ENCODE peak calls at places on chromosome 16, in nine cellular contexts. One of them, this sample, is unnamed.
A peak's percentile ranks its signal among the peaks of the same experiment; 100 is the strongest.

GRCh38 chr16:729768-730665 is 3.1 kb downstream of the HAGHL start:
- DNase-seq in activated T-helper 1 cell treated with anti-CD3 and anti-CD28 coated beads, Interleukin-2, amount 50 U/mL, for 16 hours: no peak
- DNase-seq in body of pancreas: no peak
- DNase-seq in iPS-NIHi11: no peak
- DNase-seq in uterus: no peak
- DNase-seq in iris pigment epithelial cell: no peak
- DNase-seq in T-helper 17 cell: no peak
- DNase-seq in H9: no peak
- DNase-seq in PC-9: no peak
- DNase-seq in this sample: no peak

GRCh38 chr16:86016201-86016965 is 117.4 kb downstream of the IRF8 start:
- DNase-seq in PC-9: peak; percentile 13
- DNase-seq in iris pigment epithelial cell: peak; percentile 63
- DNase-seq in H9: peak; percentile 69
- DNase-seq in body of pancreas: peak; percentile 36
- DNase-seq in uterus: no peak
- DNase-seq in iPS-NIHi11: peak; percentile 86
- DNase-seq in activated T-helper 1 cell treated with anti-CD3 and anti-CD28 coated beads, Interleukin-2, amount 50 U/mL, for 16 hours: peak; percentile 3
- DNase-seq in T-helper 17 cell: no peak
- DNase-seq in this sample: no peak

GRCh38 chr16:73209190-73209589 is 161.3 kb upstream of the ZFHX3 start:
- DNase-seq in uterus: no peak
- DNase-seq in PC-9: no peak
- DNase-seq in T-helper 17 cell: no peak
- DNase-seq in activated T-helper 1 cell treated with anti-CD3 and anti-CD28 coated beads, Interleukin-2, amount 50 U/mL, for 16 hours: no peak
- DNase-seq in iris pigment epithelial cell: no peak
- DNase-seq in iPS-NIHi11: no peak
- DNase-seq in body of pancreas: no peak
- DNase-seq in H9: no peak
- DNase-seq in this sample: no peak

GRCh38 chr16:58582971-58583765 is 46.5 kb downstream of the CNOT1 start:
- DNase-seq in activated T-helper 1 cell treated with anti-CD3 and anti-CD28 coated beads, Interleukin-2, amount 50 U/mL, for 16 hours: no peak
- DNase-seq in T-helper 17 cell: no peak
- DNase-seq in uterus: no peak
- DNase-seq in PC-9: no peak
- DNase-seq in body of pancreas: no peak
- DNase-seq in H9: no peak
- DNase-seq in iPS-NIHi11: no peak
- DNase-seq in iris pigment epithelial cell: peak; percentile 54
- DNase-seq in this sample: no peak

GRCh38 chr16:87231911-87232310 is 85.3 kb downstream of the C16orf95 start:
- DNase-seq in H9: no peak
- DNase-seq in iris pigment epithelial cell: no peak
- DNase-seq in body of pancreas: no peak
- DNase-seq in iPS-NIHi11: no peak
- DNase-seq in uterus: no peak
- DNase-seq in PC-9: no peak
- DNase-seq in T-helper 17 cell: no peak
- DNase-seq in activated T-helper 1 cell treated with anti-CD3 and anti-CD28 coated beads, Interleukin-2, amount 50 U/mL, for 16 hours: no peak
- DNase-seq in this sample: no peak

GRCh38 chr16:59067207-59067606 is 333.1 kb upstream of the GOT2 start:
- DNase-seq in iris pigment epithelial cell: peak; percentile 12
- DNase-seq in activated T-helper 1 cell treated with anti-CD3 and anti-CD28 coated beads, Interleukin-2, amount 50 U/mL, for 16 hours: no peak
- DNase-seq in T-helper 17 cell: no peak
- DNase-seq in iPS-NIHi11: no peak
- DNase-seq in H9: no peak
- DNase-seq in PC-9: no peak
- DNase-seq in body of pancreas: no peak
- DNase-seq in uterus: no peak
- DNase-seq in this sample: no peak

GRCh38 chr16:2090819-2091721 is 43.3 kb downstream of the TSC2 start:
- DNase-seq in T-helper 17 cell: peak; percentile 63
- DNase-seq in activated T-helper 1 cell treated with anti-CD3 and anti-CD28 coated beads, Interleukin-2, amount 50 U/mL, for 16 hours: no peak
- DNase-seq in iPS-NIHi11: peak; percentile 100
- DNase-seq in body of pancreas: peak; percentile 94
- DNase-seq in H9: peak; percentile 91
- DNase-seq in uterus: no peak
- DNase-seq in PC-9: peak; percentile 98
- DNase-seq in iris pigment epithelial cell: peak; percentile 84
- DNase-seq in this sample: peak; percentile 78

GRCh38 chr16:68255712-68256111 is 8.6 kb upstream of the SLC7A6 start:
- DNase-seq in iris pigment epithelial cell: no peak
- DNase-seq in uterus: no peak
- DNase-seq in T-helper 17 cell: no peak
- DNase-seq in iPS-NIHi11: no peak
- DNase-seq in body of pancreas: no peak
- DNase-seq in activated T-helper 1 cell treated with anti-CD3 and anti-CD28 coated beads, Interleukin-2, amount 50 U/mL, for 16 hours: no peak
- DNase-seq in H9: no peak
- DNase-seq in PC-9: no peak
- DNase-seq in this sample: no peak

GRCh38 chr16:85025781-85026653 is 1.6 kb upstream of the KIAA0513 start:
- DNase-seq in iPS-NIHi11: no peak
- DNase-seq in body of pancreas: no peak
- DNase-seq in PC-9: no peak
- DNase-seq in uterus: no peak
- DNase-seq in activated T-helper 1 cell treated with anti-CD3 and anti-CD28 coated beads, Interleukin-2, amount 50 U/mL, for 16 hours: no peak
- DNase-seq in T-helper 17 cell: no peak
- DNase-seq in iris pigment epithelial cell: no peak
- DNase-seq in H9: no peak
- DNase-seq in this sample: no peak

GRCh38 chr16:3173892-3174617 is 13.9 kb upstream of the OR1F1 start:
- DNase-seq in activated T-helper 1 cell treated with anti-CD3 and anti-CD28 coated beads, Interleukin-2, amount 50 U/mL, for 16 hours: no peak
- DNase-seq in T-helper 17 cell: no peak
- DNase-seq in H9: peak; percentile 96
- DNase-seq in uterus: no peak
- DNase-seq in PC-9: no peak
- DNase-seq in body of pancreas: no peak
- DNase-seq in iPS-NIHi11: peak; percentile 69
- DNase-seq in iris pigment epithelial cell: no peak
- DNase-seq in this sample: no peak

GRCh38 chr16:56715128-56715527 is 14.8 kb upstream of the NUP93 start:
- DNase-seq in PC-9: no peak
- DNase-seq in iris pigment epithelial cell: no peak
- DNase-seq in body of pancreas: no peak
- DNase-seq in iPS-NIHi11: no peak
- DNase-seq in activated T-helper 1 cell treated with anti-CD3 and anti-CD28 coated beads, Interleukin-2, amount 50 U/mL, for 16 hours: no peak
- DNase-seq in uterus: no peak
- DNase-seq in H9: no peak
- DNase-seq in T-helper 17 cell: no peak
- DNase-seq in this sample: no peak

GRCh38 chr16:87324411-87325275 is 7.5 kb upstream of the C16orf95 start:
- DNase-seq in iPS-NIHi11: peak; percentile 94
- DNase-seq in PC-9: no peak
- DNase-seq in iris pigment epithelial cell: no peak
- DNase-seq in body of pancreas: peak; percentile 39
- DNase-seq in H9: peak; percentile 69
- DNase-seq in activated T-helper 1 cell treated with anti-CD3 and anti-CD28 coated beads, Interleukin-2, amount 50 U/mL, for 16 hours: no peak
- DNase-seq in uterus: peak; percentile 55
- DNase-seq in T-helper 17 cell: no peak
- DNase-seq in this sample: peak; percentile 74

GRCh38 chr16:30065943-30066881 is 652 bp downstream of the ALDOA start:
- DNase-seq in iris pigment epithelial cell: peak; percentile 84
- DNase-seq in T-helper 17 cell: no peak
- DNase-seq in activated T-helper 1 cell treated with anti-CD3 and anti-CD28 coated beads, Interleukin-2, amount 50 U/mL, for 16 hours: no peak
- DNase-seq in iPS-NIHi11: no peak
- DNase-seq in PC-9: no peak
- DNase-seq in uterus: peak; percentile 73
- DNase-seq in body of pancreas: peak; percentile 64
- DNase-seq in H9: no peak
- DNase-seq in this sample: no peak

GRCh38 chr16:75250809-75251279 is 580 bp downstream of the BCAR1 start:
- DNase-seq in T-helper 17 cell: no peak
- DNase-seq in PC-9: no peak
- DNase-seq in body of pancreas: peak; percentile 79
- DNase-seq in activated T-helper 1 cell treated with anti-CD3 and anti-CD28 coated beads, Interleukin-2, amount 50 U/mL, for 16 hours: no peak
- DNase-seq in iPS-NIHi11: peak; percentile 63
- DNase-seq in uterus: peak; percentile 35
- DNase-seq in H9: no peak
- DNase-seq in iris pigment epithelial cell: no peak
- DNase-seq in this sample: peak; percentile 57

GRCh38 chr16:23836404-23837291 is 865 bp downstream of the PRKCB start:
- DNase-seq in T-helper 17 cell: peak; percentile 33
- DNase-seq in body of pancreas: no peak
- DNase-seq in iPS-NIHi11: peak; percentile 71
- DNase-seq in activated T-helper 1 cell treated with anti-CD3 and anti-CD28 coated beads, Interleukin-2, amount 50 U/mL, for 16 hours: peak; percentile 43
- DNase-seq in iris pigment epithelial cell: no peak
- DNase-seq in uterus: no peak
- DNase-seq in PC-9: no peak
- DNase-seq in H9: peak; percentile 68
- DNase-seq in this sample: peak; percentile 59

GRCh38 chr16:86044881-86045600 is 146.1 kb downstream of the IRF8 start:
- DNase-seq in T-helper 17 cell: no peak
- DNase-seq in uterus: no peak
- DNase-seq in PC-9: no peak
- DNase-seq in activated T-helper 1 cell treated with anti-CD3 and anti-CD28 coated beads, Interleukin-2, amount 50 U/mL, for 16 hours: no peak
- DNase-seq in iris pigment epithelial cell: no peak
- DNase-seq in H9: no peak
- DNase-seq in body of pancreas: no peak
- DNase-seq in iPS-NIHi11: no peak
- DNase-seq in this sample: no peak

GRCh38 chr16:50266337-50267091 is at the start of gene ADCY7:
- DNase-seq in iris pigment epithelial cell: peak; percentile 87
- DNase-seq in body of pancreas: no peak
- DNase-seq in T-helper 17 cell: peak; percentile 78
- DNase-seq in iPS-NIHi11: peak; percentile 65
- DNase-seq in H9: peak; percentile 57
- DNase-seq in uterus: no peak
- DNase-seq in activated T-helper 1 cell treated with anti-CD3 and anti-CD28 coated beads, Interleukin-2, amount 50 U/mL, for 16 hours: peak; percentile 74
- DNase-seq in PC-9: peak; percentile 77
- DNase-seq in this sample: peak; percentile 69

GRCh38 chr16:48607056-48607825 is 2.7 kb downstream of the N4BP1 start:
- DNase-seq in body of pancreas: no peak
- DNase-seq in PC-9: peak; percentile 77
- DNase-seq in T-helper 17 cell: no peak
- DNase-seq in H9: no peak
- DNase-seq in iPS-NIHi11: no peak
- DNase-seq in iris pigment epithelial cell: peak; percentile 84
- DNase-seq in uterus: no peak
- DNase-seq in activated T-helper 1 cell treated with anti-CD3 and anti-CD28 coated beads, Interleukin-2, amount 50 U/mL, for 16 hours: no peak
- DNase-seq in this sample: no peak

GRCh38 chr16:85402910-85403692 is 210.0 kb upstream of the GSE1 start:
- DNase-seq in iris pigment epithelial cell: peak; percentile 68
- DNase-seq in body of pancreas: no peak
- DNase-seq in H9: no peak
- DNase-seq in iPS-NIHi11: peak; percentile 54
- DNase-seq in uterus: peak; percentile 19
- DNase-seq in T-helper 17 cell: peak; percentile 1
- DNase-seq in PC-9: no peak
- DNase-seq in activated T-helper 1 cell treated with anti-CD3 and anti-CD28 coated beads, Interleukin-2, amount 50 U/mL, for 16 hours: no peak
- DNase-seq in this sample: peak; percentile 70

GRCh38 chr16:72894291-72895151 is 153.4 kb downstream of the ZFHX3 start:
- DNase-seq in activated T-helper 1 cell treated with anti-CD3 and anti-CD28 coated beads, Interleukin-2, amount 50 U/mL, for 16 hours: no peak
- DNase-seq in uterus: peak; percentile 36
- DNase-seq in PC-9: no peak
- DNase-seq in body of pancreas: no peak
- DNase-seq in T-helper 17 cell: no peak
- DNase-seq in H9: no peak
- DNase-seq in iris pigment epithelial cell: no peak
- DNase-seq in iPS-NIHi11: no peak
- DNase-seq in this sample: no peak

GRCh38 chr16:20940864-20941634 is 40.5 kb downstream of the LYRM1 start:
- DNase-seq in iPS-NIHi11: no peak
- DNase-seq in uterus: no peak
- DNase-seq in H9: no peak
- DNase-seq in activated T-helper 1 cell treated with anti-CD3 and anti-CD28 coated beads, Interleukin-2, amount 50 U/mL, for 16 hours: no peak
- DNase-seq in T-helper 17 cell: no peak
- DNase-seq in iris pigment epithelial cell: no peak
- DNase-seq in body of pancreas: no peak
- DNase-seq in PC-9: no peak
- DNase-seq in this sample: no peak

GRCh38 chr16:55495616-55496289 is 13.1 kb upstream of the LPCAT2 start:
- DNase-seq in H9: peak; percentile 17
- DNase-seq in iPS-NIHi11: no peak
- DNase-seq in uterus: peak; percentile 56
- DNase-seq in iris pigment epithelial cell: peak; percentile 81
- DNase-seq in activated T-helper 1 cell treated with anti-CD3 and anti-CD28 coated beads, Interleukin-2, amount 50 U/mL, for 16 hours: no peak
- DNase-seq in body of pancreas: no peak
- DNase-seq in PC-9: no peak
- DNase-seq in T-helper 17 cell: no peak
- DNase-seq in this sample: no peak

GRCh38 chr16:20610192-20610891 is 34.2 kb upstream of the ACSM2B start:
- DNase-seq in body of pancreas: peak; percentile 63
- DNase-seq in iris pigment epithelial cell: no peak
- DNase-seq in uterus: no peak
- DNase-seq in activated T-helper 1 cell treated with anti-CD3 and anti-CD28 coated beads, Interleukin-2, amount 50 U/mL, for 16 hours: no peak
- DNase-seq in iPS-NIHi11: no peak
- DNase-seq in H9: no peak
- DNase-seq in T-helper 17 cell: no peak
- DNase-seq in PC-9: no peak
- DNase-seq in this sample: no peak

GRCh38 chr16:60771138-60771537 is 1265.1 kb downstream of the CDH8 start:
- DNase-seq in H9: no peak
- DNase-seq in iPS-NIHi11: no peak
- DNase-seq in body of pancreas: no peak
- DNase-seq in T-helper 17 cell: no peak
- DNase-seq in activated T-helper 1 cell treated with anti-CD3 and anti-CD28 coated beads, Interleukin-2, amount 50 U/mL, for 16 hours: no peak
- DNase-seq in uterus: no peak
- DNase-seq in iris pigment epithelial cell: no peak
- DNase-seq in PC-9: no peak
- DNase-seq in this sample: no peak

GRCh38 chr16:68417711-68418301 is 30.5 kb downstream of the SMPD3 start:
- DNase-seq in H9: no peak
- DNase-seq in uterus: peak; percentile 23
- DNase-seq in iris pigment epithelial cell: peak; percentile 29
- DNase-seq in PC-9: peak; percentile 75
- DNase-seq in iPS-NIHi11: no peak
- DNase-seq in activated T-helper 1 cell treated with anti-CD3 and anti-CD28 coated beads, Interleukin-2, amount 50 U/mL, for 16 hours: peak; percentile 55
- DNase-seq in body of pancreas: peak; percentile 78
- DNase-seq in T-helper 17 cell: peak; percentile 51
- DNase-seq in this sample: no peak

GRCh38 chr16:57539072-57539796 is 2.9 kb upstream of the CCDC102A start:
- DNase-seq in H9: no peak
- DNase-seq in T-helper 17 cell: no peak
- DNase-seq in activated T-helper 1 cell treated with anti-CD3 and anti-CD28 coated beads, Interleukin-2, amount 50 U/mL, for 16 hours: no peak
- DNase-seq in PC-9: no peak
- DNase-seq in body of pancreas: no peak
- DNase-seq in uterus: no peak
- DNase-seq in iris pigment epithelial cell: no peak
- DNase-seq in iPS-NIHi11: no peak
- DNase-seq in this sample: no peak

GRCh38 chr16:51615141-51615540 is 464.1 kb upstream of the SALL1 start:
- DNase-seq in body of pancreas: no peak
- DNase-seq in T-helper 17 cell: no peak
- DNase-seq in H9: no peak
- DNase-seq in iPS-NIHi11: no peak
- DNase-seq in uterus: no peak
- DNase-seq in PC-9: no peak
- DNase-seq in iris pigment epithelial cell: no peak
- DNase-seq in activated T-helper 1 cell treated with anti-CD3 and anti-CD28 coated beads, Interleukin-2, amount 50 U/mL, for 16 hours: no peak
- DNase-seq in this sample: no peak

GRCh38 chr16:79767597-79768280 is 167.2 kb upstream of the MAF start:
- DNase-seq in T-helper 17 cell: no peak
- DNase-seq in iPS-NIHi11: peak; percentile 8
- DNase-seq in iris pigment epithelial cell: peak; percentile 24
- DNase-seq in uterus: peak; percentile 45
- DNase-seq in activated T-helper 1 cell treated with anti-CD3 and anti-CD28 coated beads, Interleukin-2, amount 50 U/mL, for 16 hours: no peak
- DNase-seq in body of pancreas: no peak
- DNase-seq in H9: no peak
- DNase-seq in PC-9: no peak
- DNase-seq in this sample: no peak

GRCh38 chr16:16805809-16806208 is 426.9 kb downstream of the NPIPA7 start:
- DNase-seq in body of pancreas: no peak
- DNase-seq in H9: no peak
- DNase-seq in iPS-NIHi11: no peak
- DNase-seq in uterus: no peak
- DNase-seq in iris pigment epithelial cell: no peak
- DNase-seq in PC-9: no peak
- DNase-seq in T-helper 17 cell: no peak
- DNase-seq in activated T-helper 1 cell treated with anti-CD3 and anti-CD28 coated beads, Interleukin-2, amount 50 U/mL, for 16 hours: no peak
- DNase-seq in this sample: no peak

GRCh38 chr16:31250782-31251384 is 8.9 kb upstream of the ITGAM start:
- DNase-seq in T-helper 17 cell: no peak
- DNase-seq in uterus: no peak
- DNase-seq in activated T-helper 1 cell treated with anti-CD3 and anti-CD28 coated beads, Interleukin-2, amount 50 U/mL, for 16 hours: no peak
- DNase-seq in H9: no peak
- DNase-seq in iris pigment epithelial cell: no peak
- DNase-seq in iPS-NIHi11: no peak
- DNase-seq in body of pancreas: no peak
- DNase-seq in PC-9: no peak
- DNase-seq in this sample: no peak

GRCh38 chr16:75535901-75536300 is at the start of gene CHST5:
- DNase-seq in iPS-NIHi11: no peak
- DNase-seq in T-helper 17 cell: no peak
- DNase-seq in iris pigment epithelial cell: no peak
- DNase-seq in body of pancreas: no peak
- DNase-seq in activated T-helper 1 cell treated with anti-CD3 and anti-CD28 coated beads, Interleukin-2, amount 50 U/mL, for 16 hours: no peak
- DNase-seq in PC-9: no peak
- DNase-seq in H9: no peak
- DNase-seq in uterus: no peak
- DNase-seq in this sample: no peak

This sample was measured in psoas muscle.